ENCODE peak calls at places on chromosomes 5 and 9, in ten cellular contexts. M, Q, H, Z, J, P, T, G, E and R are unnamed samples.

GRCh38 chr9:91915524-91916266 is 34.3 kb downstream of the ROR2 start:
- DNase-seq in M (no peak), Q (no peak), H (no peak), Z (no peak), J (no peak), P (no peak), T (no peak), G (no peak), E (no peak), R (no peak)

GRCh38 chr5:76679231-76679630 is 36.7 kb upstream of the F2R start:
- DNase-seq in M (no peak), Q (no peak), H (no peak), Z (no peak), J (no peak), P (no peak), T (peak; percentile 34), G (no peak), E (no peak), R (no peak)

GRCh38 chr5:57988808-57989207 is 471.1 kb downstream of the PLK2 start:
- DNase-seq in M (no peak), Q (no peak), H (no peak), Z (no peak), J (no peak), P (no peak), T (no peak), G (no peak), E (no peak), R (no peak)

GRCh38 chr5:124810420-124810819 is 64.0 kb upstream of the ZNF608 start:
- DNase-seq in M (no peak), Q (no peak), H (no peak), Z (no peak), J (no peak), P (no peak), T (no peak), G (no peak), E (no peak), R (no peak)

GRCh38 chr9:72932669-72933068 is 20.2 kb downstream of the ALDH1A1 start:
- DNase-seq in M (no peak), Q (no peak), H (no peak), Z (no peak), J (no peak), P (no peak), T (no peak), G (no peak), E (no peak), R (no peak)

GRCh38 chr5:5335708-5336211 is 86.7 kb upstream of the ICE1 start:
- DNase-seq in M (peak; percentile 61), Q (no peak), H (no peak), Z (no peak), J (no peak), P (no peak), T (no peak), G (no peak), E (no peak), R (no peak)

GRCh38 chr9:88303785-88304495 is 84.3 kb upstream of the SPIN1 start:
- DNase-seq in M (peak; percentile 51), Q (no peak), H (no peak), Z (no peak), J (no peak), P (no peak), T (no peak), G (no peak), E (no peak), R (no peak)

GRCh38 chr9:109012876-109013677 is at the start of gene CTNNAL1:
- DNase-seq in M (peak; percentile 71), Q (peak; percentile 97), H (peak; percentile 98), Z (peak; percentile 98), J (peak; percentile 96), P (peak; percentile 91), T (peak; percentile 95), G (peak; percentile 91), E (peak; percentile 96), R (peak; percentile 97)

GRCh38 chr5:60842859-60843692 is 993 bp downstream of the ELOVL7 start:
- DNase-seq in M (peak; percentile 58), Q (no peak), H (no peak), Z (peak; percentile 38), J (no peak), P (no peak), T (no peak), G (no peak), E (no peak), R (no peak)

GRCh38 chr9:18149457-18150011 is 324.4 kb upstream of the ADAMTSL1 start:
- DNase-seq in M (no peak), Q (no peak), H (no peak), Z (no peak), J (no peak), P (no peak), T (no peak), G (no peak), E (no peak), R (no peak)

GRCh38 chr9:107487521-107488399 is 1.8 kb downstream of the KLF4 start:
- DNase-seq in M (no peak), Q (peak; percentile 74), H (peak; percentile 78), Z (peak; percentile 76), J (peak; percentile 60), P (no peak), T (peak; percentile 48), G (no peak), E (peak; percentile 81), R (peak; percentile 82)

GRCh38 chr9:129416831-129417604 is 203.9 kb downstream of the C9orf50 start:
- DNase-seq in M (no peak), Q (no peak), H (no peak), Z (no peak), J (no peak), P (no peak), T (no peak), G (peak; percentile 45), E (no peak), R (no peak)

GRCh38 chr9:7782390-7783120 is 17.0 kb downstream of the DMAC1 start:
- DNase-seq in M (no peak), Q (no peak), H (no peak), Z (no peak), J (no peak), P (no peak), T (no peak), G (no peak), E (no peak), R (no peak)

GRCh38 chr9:33794560-33794959 is 801 bp upstream of the PRSS3 start:
- DNase-seq in M (peak; percentile 64), Q (no peak), H (no peak), Z (no peak), J (no peak), P (no peak), T (no peak), G (no peak), E (no peak), R (no peak)

GRCh38 chr5:178537467-178538381 is 52.5 kb downstream of the COL23A1 start:
- DNase-seq in M (no peak), Q (no peak), H (no peak), Z (no peak), J (no peak), P (no peak), T (no peak), G (no peak), E (no peak), R (no peak)

GRCh38 chr9:73039253-73039915 is 86.5 kb upstream of the ALDH1A1 start:
- DNase-seq in M (no peak), Q (no peak), H (peak; percentile 82), Z (peak; percentile 23), J (peak; percentile 74), P (no peak), T (peak; percentile 51), G (no peak), E (peak; percentile 73), R (no peak)

DNA sequence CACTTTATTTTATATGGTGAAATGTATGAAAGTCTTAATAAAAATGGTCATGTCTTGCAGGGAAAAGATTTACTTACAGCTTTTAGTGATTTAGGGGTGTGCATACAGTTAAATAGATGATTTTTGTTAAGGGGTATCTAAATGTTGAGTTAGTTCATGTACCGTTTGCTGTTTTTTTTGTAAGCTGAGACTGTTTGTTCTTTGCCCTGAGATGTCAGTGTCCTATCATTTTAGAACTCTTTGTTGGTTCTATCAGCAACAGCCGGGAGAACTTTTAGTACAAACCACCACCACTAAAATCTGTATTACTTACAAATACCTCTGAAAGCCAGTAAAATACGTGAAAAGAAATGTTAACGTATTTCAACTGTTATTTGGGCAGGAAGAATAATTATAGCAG is 56.3 kb upstream of the MTMR12 start:
- DNase-seq in M (no peak), Q (no peak), H (no peak), Z (no peak), J (no peak), P (no peak), T (no peak), G (no peak), E (no peak), R (no peak)
- H3K4me1 ChIP-seq in M (peaks cover 8% of the 10 kb centered on the region), Q (no peaks in the 10 kb centered on the region), H (no peaks in the 10 kb centered on the region), Z (no peaks in the 10 kb centered on the region), J (no peaks in the 10 kb centered on the region), P (no peaks in the 10 kb centered on the region), T (no peaks in the 10 kb centered on the region), G (no peaks in the 10 kb centered on the region), E (no peaks in the 10 kb centered on the region), R (no peaks in the 10 kb centered on the region)

GRCh38 chr9:5447337-5447736 is 3.0 kb upstream of the CD274 start:
- DNase-seq in M (no peak), Q (no peak), H (no peak), Z (no peak), J (no peak), P (no peak), T (no peak), G (no peak), E (no peak), R (no peak)
- H3K4me1 ChIP-seq in M (peaks cover 50% of the 10 kb centered on the region), Q (no peaks in the 10 kb centered on the region), H (no peaks in the 10 kb centered on the region), Z (peaks cover 9% of the 10 kb centered on the region), J (no peaks in the 10 kb centered on the region), P (peaks cover 31% of the 10 kb centered on the region), T (no peaks in the 10 kb centered on the region), G (peaks cover 18% of the 10 kb centered on the region), E (no peaks in the 10 kb centered on the region), R (peaks cover 5% of the 10 kb centered on the region)

DNA sequence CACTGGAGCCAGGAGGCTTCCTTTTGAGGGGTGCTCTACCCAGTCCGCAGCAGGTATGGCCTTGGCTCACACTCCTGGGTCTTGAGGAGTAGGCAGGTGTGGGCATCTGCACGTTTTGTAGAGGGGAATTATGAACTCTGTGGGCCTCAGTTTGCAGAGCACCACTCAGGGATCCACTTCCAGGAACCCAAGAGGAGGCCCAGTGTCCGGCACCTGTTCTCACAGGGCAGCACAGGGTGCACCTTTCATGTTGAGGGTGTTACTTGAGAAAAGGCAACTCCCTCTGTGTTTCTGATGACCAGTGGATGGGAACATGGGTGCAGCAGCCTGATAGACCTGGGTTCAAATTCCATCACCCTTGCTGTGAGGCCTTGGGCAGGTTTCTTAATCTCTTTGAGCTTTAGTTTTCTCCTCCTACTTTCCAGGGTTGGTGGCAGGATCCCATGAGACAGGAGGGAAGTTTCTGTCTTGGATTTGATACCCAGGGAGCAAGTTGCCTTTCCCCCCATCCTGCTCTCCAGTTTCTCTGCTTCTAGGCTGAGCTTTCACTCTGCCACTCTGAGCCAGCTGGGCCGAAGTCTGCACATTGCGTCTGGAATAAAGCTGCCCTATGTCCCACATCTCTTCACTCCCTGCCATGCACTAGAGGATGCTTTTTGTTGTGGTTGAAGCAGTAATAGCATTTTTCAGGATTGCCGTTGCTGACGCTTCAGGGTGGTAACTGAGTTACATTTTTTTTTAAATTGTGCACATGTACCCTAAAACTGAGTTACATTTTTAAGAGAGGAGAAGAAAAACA is 40.3 kb upstream of the ANGPTL2 start:
- DNase-seq in M (no peak), Q (no peak), H (peak; percentile 50), Z (no peak), J (peak; percentile 2), P (no peak), T (no peak), G (no peak), E (peak; percentile 12), R (no peak)
- H3K4me1 ChIP-seq in M (peaks cover 13% of the 10 kb centered on the region), Q (no peaks in the 10 kb centered on the region), H (no peaks in the 10 kb centered on the region), Z (no peaks in the 10 kb centered on the region), J (peaks cover 6% of the 10 kb centered on the region), P (no peaks in the 10 kb centered on the region), T (no peaks in the 10 kb centered on the region), G (peaks cover 68% of the 10 kb centered on the region), E (no peaks in the 10 kb centered on the region), R (peaks cover 4% of the 10 kb centered on the region)

GRCh38 chr9:130446111-130446861 is 1.5 kb downstream of the ASS1 start:
- DNase-seq in M (peak; percentile 23), Q (peak; percentile 89), H (peak; percentile 97), Z (peak; percentile 62), J (peak; percentile 97), P (no peak), T (peak; percentile 97), G (no peak), E (peak; percentile 90), R (peak; percentile 82)
- H3K4me1 ChIP-seq in M (peaks cover 40% of the 10 kb centered on the region), Q (no peaks in the 10 kb centered on the region), H (no peaks in the 10 kb centered on the region), Z (peaks cover 32% of the 10 kb centered on the region), J (peaks cover 36% of the 10 kb centered on the region), P (no peaks in the 10 kb centered on the region), T (peaks cover 19% of the 10 kb centered on the region), G (peaks cover 9% of the 10 kb centered on the region), E (peaks cover 39% of the 10 kb centered on the region), R (peaks cover 55% of the 10 kb centered on the region)